ENCODE peak calls at places on chromosomes 12 and 14, in ten cellular contexts. T is foreskin melanocyte; O is neural crest cell; J is thyroid gland; W is glomerular endothelial cell; E is activated naive CD4-positive, alpha-beta T cell treated with Interleukin-2 at 50 U/mL for 16 hours; R is NCI-H1436; K is D341Med; Z is HFF-Myc; C is upper lobe of right lung. G is an unnamed sample.

GRCh38 chr12:106123551-106123991 is 15.2 kb downstream of the NUAK1 start:
- DNase-seq in O (no peak), T (no peak), R (no peak), C (no peak), Z (no peak), W (no peak), K (no peak), J (no peak), E (no peak), G (no peak)

GRCh38 chr14:65745396-65746190 is 333.1 kb downstream of the FUT8 start:
- DNase-seq in C (no peak), K (no peak), T (no peak), W (no peak), R (no peak), E (no peak), J (no peak), Z (no peak), O (no peak), G (no peak)

GRCh38 chr12:109795023-109795422 is 38.2 kb downstream of the TRPV4 start:
- DNase-seq in C (no peak), J (no peak), K (no peak), T (no peak), O (no peak), Z (no peak), W (no peak), R (no peak), E (no peak), G (no peak)

GRCh38 chr14:103920981-103921854 is 7.0 kb upstream of the TDRD9 start:
- DNase-seq in Z (peak; percentile 59), R (peak; percentile 82), T (peak; percentile 88), E (peak; percentile 96), J (peak; percentile 94), K (peak; percentile 99), C (peak; percentile 97), W (no peak), O (peak; percentile 92), G (peak; percentile 91)

GRCh38 chr14:68167019-68167716 is 347.6 kb downstream of the RAD51B start:
- DNase-seq in Z (no peak), C (no peak), W (no peak), K (no peak), T (no peak), E (no peak), R (no peak), J (no peak), O (no peak), G (no peak)

GRCh38 chr14:74567646-74568379 is 44.2 kb downstream of the LTBP2 start:
- DNase-seq in J (no peak), C (no peak), E (no peak), Z (no peak), W (no peak), K (no peak), T (no peak), O (no peak), R (no peak), G (no peak)

GRCh38 chr12:104529130-104529874 is 72.6 kb downstream of the CHST11 start:
- DNase-seq in Z (no peak), W (no peak), R (no peak), J (no peak), K (no peak), O (no peak), C (no peak), T (no peak), E (no peak), G (no peak)

GRCh38 chr14:65421201-65421981 is 8.9 kb downstream of the FUT8 start:
- DNase-seq in C (no peak), W (no peak), Z (peak; percentile 66), T (peak; percentile 3), J (peak; percentile 27), O (no peak), R (no peak), E (no peak), K (no peak), G (no peak)

GRCh38 chr12:92971869-92972524 is 42.9 kb upstream of the EEA1 start:
- DNase-seq in R (no peak), T (no peak), O (no peak), K (no peak), C (no peak), J (peak; percentile 62), Z (no peak), W (no peak), E (no peak), G (no peak)

GRCh38 chr12:95413576-95413975 is 60.4 kb upstream of the METAP2 start:
- DNase-seq in Z (no peak), J (no peak), E (no peak), R (no peak), K (no peak), C (no peak), T (no peak), O (no peak), W (no peak), G (no peak)

GRCh38 chr12:27542628-27543027 is 18.6 kb downstream of the PPFIBP1 start:
- DNase-seq in E (no peak), K (no peak), Z (no peak), W (no peak), O (no peak), C (no peak), R (no peak), J (no peak), T (no peak), G (no peak)

GRCh38 chr12:124395284-124395752 is 100.4 kb downstream of the RFLNA start:
- DNase-seq in Z (no peak), E (no peak), O (no peak), J (no peak), R (peak; percentile 85), K (no peak), W (no peak), C (no peak), T (no peak), G (no peak)